ENCODE peak calls at places on chromosome 4, in nine cellular contexts. M is EH; B is effector memory CD8-positive, alpha-beta T cell; Z is endothelial cell; X is fibroblast of lung; F is Caki2; C is suprapubic skin; L is activated CD4-positive, alpha-beta T cell treated with anti-CD3 and anti-CD28 coated beads, Interleukin-2, amount 10 ng/mL, durations not matched to agents 7 days and 5 days; I is T-helper 2 cell. Q is an unnamed sample.

GRCh38 chr4:138650917-138651564 is 364.5 kb upstream of the NOCT start:
- DNase-seq in M (peak), B (no peak), Z (no peak), X (peak), F (peak), C (no peak), L (no peak), I (no peak), Q (no peak)

GRCh38 chr4:149754526-149754925 is 61.1 kb downstream of the IQCM start:
- DNase-seq in M (peak), B (no peak), Z (no peak), X (peak), F (no peak), C (no peak), L (no peak), I (no peak), Q (no peak)

GRCh38 chr4:18322111-18322510 is 300.6 kb upstream of the LCORL start:
- DNase-seq in M (no peak), B (no peak), Z (no peak), X (no peak), F (no peak), C (no peak), L (no peak), I (no peak), Q (no peak)

GRCh38 chr4:153228512-153229145 is 24.4 kb downstream of the TRIM2 start:
- DNase-seq in M (peak), B (no peak), Z (no peak), X (no peak), F (no peak), C (no peak), L (no peak), I (no peak), Q (no peak)

GRCh38 chr4:182265881-182266280 is 22.7 kb downstream of the TENM3 start:
- DNase-seq in M (no peak), B (no peak), Z (no peak), X (no peak), F (no peak), C (no peak), L (no peak), I (no peak), Q (no peak)

GRCh38 chr4:30068234-30068633 is 651.9 kb upstream of the PCDH7 start:
- DNase-seq in M (no peak), B (no peak), Z (no peak), X (no peak), F (no peak), C (no peak), L (no peak), I (no peak), Q (no peak)

GRCh38 chr4:42865572-42866189 is 26.8 kb upstream of the GRXCR1 start:
- DNase-seq in M (peak), B (peak), Z (peak), X (peak), F (peak), C (no peak), L (peak), I (peak), Q (no peak)

GRCh38 chr4:127304356-127304755 is 328.4 kb upstream of the INTU start:
- DNase-seq in M (peak), B (no peak), Z (no peak), X (peak), F (no peak), C (no peak), L (no peak), I (no peak), Q (no peak)

GRCh38 chr4:187085339-187085738 is 361.7 kb upstream of the FAT1 start:
- DNase-seq in M (no peak), B (no peak), Z (no peak), X (no peak), F (no peak), C (no peak), L (no peak), I (no peak), Q (no peak)

GRCh38 chr4:39410415-39410814 is 3.7 kb downstream of the KLB start:
- DNase-seq in M (peak), B (no peak), Z (no peak), X (peak), F (no peak), C (no peak), L (no peak), I (no peak), Q (no peak)

GRCh38 chr4:84578540-84579409 is 4.2 kb upstream of the CDS1 start:
- DNase-seq in M (peak), B (no peak), Z (peak), X (peak), F (peak), C (no peak), L (no peak), I (no peak), Q (no peak)

GRCh38 chr4:7338876-7339623 is 95.7 kb downstream of the PSAPL1 start:
- DNase-seq in M (no peak), B (no peak), Z (no peak), X (no peak), F (no peak), C (no peak), L (no peak), I (no peak), Q (no peak)

GRCh38 chr4:139386421-139386820 is 67.5 kb upstream of the RAB33B start:
- DNase-seq in M (no peak), B (no peak), Z (no peak), X (no peak), F (no peak), C (no peak), L (no peak), I (no peak), Q (no peak)

GRCh38 chr4:126727461-126727860 is 905.3 kb upstream of the INTU start:
- DNase-seq in M (peak), B (no peak), Z (no peak), X (peak), F (peak), C (no peak), L (no peak), I (no peak), Q (no peak)

GRCh38 chr4:153513596-153513995 is 47.4 kb downstream of the TMEM131L start:
- DNase-seq in M (peak), B (no peak), Z (no peak), X (peak), F (no peak), C (no peak), L (no peak), I (no peak), Q (no peak)

GRCh38 chr4:8783736-8784135 is 87.9 kb downstream of the HMX1 start:
- DNase-seq in M (no peak), B (no peak), Z (no peak), X (no peak), F (no peak), C (no peak), L (no peak), I (no peak), Q (no peak)

GRCh38 chr4:131366724-131367123 is 1782.4 kb upstream of the PCDH10 start:
- DNase-seq in M (no peak), B (no peak), Z (no peak), X (no peak), F (no peak), C (no peak), L (no peak), I (no peak), Q (no peak)

GRCh38 chr4:3858765-3859388 is 92.7 kb downstream of the ADRA2C start:
- DNase-seq in M (no peak), B (no peak), Z (no peak), X (no peak), F (no peak), C (no peak), L (no peak), I (no peak), Q (no peak)

GRCh38 chr4:11151500-11151899 is 277.2 kb downstream of the HS3ST1 start:
- DNase-seq in M (no peak), B (no peak), Z (no peak), X (no peak), F (no peak), C (no peak), L (no peak), I (no peak), Q (no peak)

GRCh38 chr4:186900980-186901379 is 177.3 kb upstream of the FAT1 start:
- DNase-seq in M (peak), B (no peak), Z (no peak), X (no peak), F (peak), C (no peak), L (no peak), I (no peak), Q (no peak)

GRCh38 chr4:8117278-8117682 is 41.3 kb downstream of the ABLIM2 start:
- DNase-seq in M (peak), B (peak), Z (no peak), X (peak), F (peak), C (no peak), L (peak), I (no peak), Q (no peak)

GRCh38 chr4:2858451-2859217 is 15.0 kb downstream of the ADD1 start:
- DNase-seq in M (peak), B (no peak), Z (no peak), X (peak), F (no peak), C (no peak), L (no peak), I (no peak), Q (no peak)

GRCh38 chr4:57071340-57071739 is 38.8 kb downstream of the IGFBP7 start:
- DNase-seq in M (peak), B (no peak), Z (no peak), X (peak), F (no peak), C (no peak), L (no peak), I (no peak), Q (no peak)

GRCh38 chr4:101101072-101101471 is 246.3 kb downstream of the PPP3CA start:
- DNase-seq in M (no peak), B (no peak), Z (no peak), X (no peak), F (no peak), C (no peak), L (no peak), I (no peak), Q (no peak)

GRCh38 chr4:130705023-130705422 is 1609.1 kb downstream of the C4orf33 start:
- DNase-seq in M (no peak), B (no peak), Z (no peak), X (no peak), F (no peak), C (no peak), L (no peak), I (no peak), Q (no peak)